ENCODE peak calls at places on chromosomes 13 and 19, in nine cellular contexts. A, H, O, G, B, S, C, R and Z are unnamed samples.

GRCh38 chr19:49557641-49558325 is 22.6 kb downstream of the NOSIP start:
- DNase-seq in G (no peak), H (no peak), R (no peak), O (no peak), B (no peak), C (no peak), S (no peak), A (peak; percentile 19), Z (no peak)

GRCh38 chr13:30660796-30661195 is 43.1 kb downstream of the USPL1 start:
- DNase-seq in G (no peak), H (no peak), C (no peak), S (no peak), A (no peak), O (no peak), R (no peak), B (no peak), Z (no peak)

GRCh38 chr19:3821156-3821555 is 35.0 kb upstream of the MATK start:
- DNase-seq in S (no peak), O (no peak), R (no peak), C (no peak), G (no peak), A (peak; percentile 24), H (no peak), B (no peak), Z (no peak)

GRCh38 chr19:35206379-35206778 is 22.2 kb downstream of the FAM187B start:
- DNase-seq in G (no peak), R (no peak), O (no peak), H (no peak), S (no peak), B (no peak), A (no peak), C (no peak), Z (no peak)

GRCh38 chr13:98462946-98463345 is 114.0 kb downstream of the STK24 start:
- DNase-seq in S (no peak), C (no peak), H (no peak), R (no peak), B (no peak), A (no peak), O (no peak), G (no peak), Z (no peak)

GRCh38 chr19:35986664-35987570 is 8.1 kb upstream of the SDHAF1 start:
- DNase-seq in B (no peak), R (no peak), H (no peak), C (peak; percentile 38), G (no peak), O (no peak), S (no peak), A (peak; percentile 49), Z (no peak)

GRCh38 chr13:102847272-102848234 is 1.7 kb downstream of the ERCC5 start:
- DNase-seq in C (no peak), G (no peak), R (no peak), H (peak; percentile 30), A (peak; percentile 13), O (no peak), B (peak; percentile 54), S (no peak), Z (no peak)

GRCh38 chr19:34365463-34366401 is 736 bp downstream of the GPI start:
- DNase-seq in H (peak; percentile 73), S (peak; percentile 74), G (peak; percentile 55), B (peak; percentile 32), A (peak; percentile 68), C (no peak), O (peak; percentile 75), R (peak; percentile 71), Z (peak; percentile 23)

GRCh38 chr13:38530492-38530891 is 156.4 kb upstream of the FREM2 start:
- DNase-seq in H (no peak), B (peak; percentile 1), S (no peak), C (no peak), G (no peak), O (no peak), A (peak; percentile 7), R (no peak), Z (no peak)

GRCh38 chr13:113863511-113864302 is at the start of gene GAS6:
- DNase-seq in G (peak; percentile 78), O (peak; percentile 82), A (peak; percentile 74), R (peak; percentile 87), S (peak; percentile 77), B (no peak), C (no peak), H (peak; percentile 52), Z (peak; percentile 67)

GRCh38 chr13:96650301-96650886 is 343.9 kb downstream of the OXGR1 start:
- DNase-seq in S (no peak), G (no peak), R (no peak), O (peak; percentile 4), C (no peak), B (no peak), A (no peak), H (no peak), Z (no peak)

GRCh38 chr13:92966341-92966740 is 260.3 kb upstream of the GPC6 start:
- DNase-seq in R (no peak), O (no peak), C (no peak), H (no peak), B (no peak), S (no peak), G (no peak), A (no peak), Z (no peak)

GRCh38 chr13:106052200-106052767 is 483.2 kb downstream of the EFNB2 start:
- DNase-seq in A (no peak), H (no peak), B (peak; percentile 48), G (no peak), S (no peak), R (no peak), O (no peak), C (no peak), Z (no peak)

GRCh38 chr13:37602743-37603381 is 4.3 kb upstream of the POSTN start:
- DNase-seq in H (no peak), G (no peak), A (no peak), O (no peak), S (no peak), B (peak; percentile 47), C (no peak), R (no peak), Z (no peak)

DNA sequence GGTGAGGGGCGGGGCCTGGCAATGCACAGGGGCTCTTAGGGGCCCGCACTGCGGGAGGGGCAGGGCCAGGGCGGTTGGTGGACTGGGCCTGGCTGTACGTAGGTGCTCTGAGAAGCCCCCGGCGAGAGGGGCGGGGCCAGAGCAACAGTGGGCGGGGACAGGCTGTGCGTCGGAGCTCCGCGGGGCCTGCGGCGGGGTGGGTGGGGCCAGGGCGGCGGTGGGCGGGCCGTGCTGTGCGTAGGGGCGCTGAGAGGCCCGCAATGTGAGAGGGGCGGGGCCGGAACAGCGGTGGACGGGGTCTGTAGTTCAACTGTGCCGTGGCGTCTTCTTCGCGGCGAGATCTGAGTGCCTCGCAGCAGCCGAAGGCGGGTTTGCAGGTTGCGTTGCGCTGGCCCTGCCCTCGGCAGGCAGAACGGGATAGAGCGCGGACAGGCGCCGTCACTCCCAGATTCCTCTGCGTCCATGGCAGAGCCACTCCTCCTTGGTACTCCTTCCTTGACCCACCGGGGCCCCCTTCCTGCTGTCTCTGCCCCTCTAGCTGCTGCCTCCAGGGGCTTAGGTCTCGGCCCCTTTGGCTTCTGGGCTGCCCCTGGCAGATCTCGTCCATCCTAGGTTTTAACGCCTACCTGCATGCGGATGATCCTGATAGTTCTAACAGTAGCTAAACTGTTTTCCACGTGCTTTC is 33.2 kb downstream of the CCNE1 start:
- DNase-seq in O (peak; percentile 94), B (peak; percentile 88), H (peak; percentile 96), R (peak; percentile 98), A (peak; percentile 95), G (peak; percentile 97), S (peak; percentile 94), C (peak; percentile 92), Z (peak; percentile 92)
- TF ChIP-seq POLR2A in O (peak; percentile 59), B (no peak), H (no peak), R (peak; percentile 57), A (peak; percentile 61), G (no peak), S (peak; percentile 37), C (no peak), Z (no peak)

GRCh38 chr19:32691952-32692726 is 518 bp downstream of the NUDT19 start:
- DNase-seq in B (peak; percentile 69), S (peak; percentile 80), G (peak; percentile 56), O (peak; percentile 46), R (peak; percentile 78), H (peak; percentile 82), A (peak; percentile 67), C (peak; percentile 45), Z (no peak)

GRCh38 chr19:32692727-32693061 is 1.1 kb downstream of the NUDT19 start:
- DNase-seq in S (no peak), A (no peak), G (no peak), O (no peak), H (no peak), C (no peak), R (no peak), B (no peak), Z (no peak)

GRCh38 chr19:32687681-32688080 is 3.9 kb upstream of the NUDT19 start:
- DNase-seq in G (no peak), C (no peak), H (no peak), A (no peak), S (no peak), B (no peak), O (no peak), R (no peak), Z (no peak)

GRCh38 chr19:32688315-32688714 is 3.3 kb upstream of the NUDT19 start:
- DNase-seq in A (no peak), S (peak; percentile 30), B (peak; percentile 71), H (peak; percentile 37), R (no peak), O (no peak), C (no peak), G (no peak), Z (no peak)

DNA sequence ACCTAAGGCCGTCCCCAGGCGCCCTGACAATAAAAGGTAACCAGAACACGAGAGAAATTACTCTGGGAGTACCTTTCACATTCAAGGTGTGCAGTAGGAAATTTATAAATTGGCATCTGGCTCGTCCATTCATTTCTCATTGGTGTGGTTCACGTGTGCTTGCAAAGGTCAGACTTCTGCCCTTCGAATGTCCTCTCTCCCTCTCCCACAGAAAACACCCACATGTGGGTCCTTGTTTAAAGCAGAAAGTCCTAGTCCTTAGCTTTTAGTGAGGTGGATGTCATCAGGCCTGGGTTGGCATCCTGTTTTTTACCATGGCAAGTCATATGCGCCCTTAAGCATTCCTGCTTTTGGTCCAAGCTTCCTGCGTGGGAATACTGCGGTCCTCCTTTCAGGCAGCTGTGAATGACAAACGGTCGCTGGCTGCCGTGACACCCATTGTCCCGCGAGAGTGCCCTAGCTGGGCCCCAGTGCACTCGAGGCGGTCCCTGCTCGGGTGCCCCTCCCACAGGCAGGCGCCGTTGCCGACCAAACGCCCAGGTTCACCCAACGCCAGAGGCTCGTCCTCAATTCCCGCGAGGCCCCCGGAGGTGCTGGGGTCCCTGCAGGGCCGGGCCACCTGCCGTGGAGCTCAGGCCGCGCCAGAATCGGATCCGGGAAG is at the start of gene NUDT19:
- DNase-seq in O (peak; percentile 98), A (peak; percentile 90), H (peak; percentile 94), B (peak; percentile 73), S (peak; percentile 92), R (peak; percentile 91), C (peak; percentile 79), G (peak; percentile 73), Z (peak; percentile 45)
- TF ChIP-seq POLR2A in O (peak; percentile 96), A (peak; percentile 84), H (peak; percentile 61), B (peak; percentile 53), S (peak; percentile 46), R (peak; percentile 79), C (no peak), G (peak; percentile 29), Z (peak; percentile 57)

GRCh38 chr19:10923503-10924076 is 4.8 kb downstream of the YIPF2 start:
- DNase-seq in H (no peak), S (no peak), A (no peak), O (no peak), C (no peak), B (no peak), G (no peak), R (no peak), Z (no peak)
- TF ChIP-seq POLR2A in H (no peak), S (no peak), A (no peak), O (no peak), C (no peak), B (no peak), G (no peak), R (no peak), Z (no peak)

GRCh38 chr19:11639602-11640471 is 42.6 kb downstream of the ZNF627 start:
- DNase-seq in A (peak; percentile 99), H (peak; percentile 96), O (peak; percentile 91), R (peak; percentile 99), G (peak; percentile 96), S (peak; percentile 95), B (peak; percentile 85), C (peak; percentile 97), Z (peak; percentile 94)
- TF ChIP-seq POLR2A in A (peak; percentile 27), H (no peak), O (peak; percentile 58), R (peak; percentile 23), G (no peak), S (no peak), B (no peak), C (no peak), Z (no peak)